ENCODE peak calls at places on chromosome X, in six cellular contexts. U is activated CD4-positive, CD25-positive, alpha-beta regulatory T cell treated with anti-CD3 and anti-CD28 coated beads, Interleukin-2, amount 50 U/mL, for 16 hours; Q is stimulated activated CD4-positive, alpha-beta T cell treated with anti-CD3 and anti-CD28 coated beads, TNF-alpha, amount 100 ng/mL, for 48 hours; M is hypothalamus; S is A549; A is HFFc6. H is an unnamed sample.

GRCh38 chrX:9164086-9164485 is 130.2 kb upstream of the FAM9B start:
- DNase-seq in S (no peak), A (no peak), M (no peak), U (no peak), Q (no peak), H (no peak)

GRCh38 chrX:29531336-29531735 is 684.0 kb upstream of the MAGEB2 start:
- DNase-seq in U (no peak), M (no peak), A (no peak), S (no peak), Q (no peak), H (no peak)

GRCh38 chrX:107561468-107562215 is 66.7 kb upstream of the PRPS1 start:
- DNase-seq in M (no peak), S (no peak), Q (no peak), U (no peak), A (no peak), H (no peak)

GRCh38 chrX:107704181-107704580 is 71.4 kb downstream of the TSC22D3 start:
- DNase-seq in U (no peak), A (no peak), S (no peak), Q (no peak), M (no peak), H (no peak)

GRCh38 chrX:141468940-141469339 is 115.6 kb downstream of the SPANXA1 start:
- DNase-seq in Q (no peak), M (no peak), S (no peak), A (peak), U (no peak), H (no peak)

GRCh38 chrX:30874851-30875250 is 14.2 kb downstream of the TAB3 start:
- DNase-seq in U (no peak), S (no peak), A (no peak), Q (no peak), M (no peak), H (no peak)

GRCh38 chrX:129925305-129926092 is 19.5 kb downstream of the UTP14A start:
- DNase-seq in S (peak), A (peak), U (peak), Q (peak), M (peak), H (peak)

GRCh38 chrX:87403551-87403950 is 114.1 kb upstream of the KLHL4 start:
- DNase-seq in M (no peak), Q (no peak), S (no peak), U (no peak), A (no peak), H (no peak)

GRCh38 chrX:57771689-57772088 is 91.6 kb upstream of the NLRP2B start:
- DNase-seq in M (no peak), Q (no peak), S (no peak), A (no peak), U (no peak), H (no peak)

GRCh38 chrX:31316340-31316991 is 244.6 kb upstream of the FTHL17 start:
- DNase-seq in M (no peak), U (no peak), S (no peak), Q (no peak), A (no peak), H (no peak)

GRCh38 chrX:153226344-153227190 is 47.5 kb downstream of the MAGEA1 start:
- DNase-seq in U (no peak), Q (no peak), M (no peak), A (peak), S (no peak), H (peak)

GRCh38 chrX:8235026-8235425 is 64.0 kb upstream of the VCX2 start:
- DNase-seq in A (no peak), S (no peak), M (no peak), U (no peak), Q (no peak), H (no peak)

GRCh38 chrX:30483996-30484395 is 93.6 kb downstream of the TASL start:
- DNase-seq in A (no peak), Q (no peak), M (no peak), U (no peak), S (no peak), H (no peak)

GRCh38 chrX:8653956-8654355 is 78.0 kb downstream of the ANOS1 start:
- DNase-seq in Q (no peak), U (no peak), S (no peak), A (no peak), M (no peak), H (no peak)

GRCh38 chrX:120768681-120769080 is 107.0 kb downstream of the CT47B1 start:
- DNase-seq in U (no peak), A (peak), Q (no peak), S (no peak), M (no peak), H (no peak)

GRCh38 chrX:130114141-130114561 is 3.9 kb upstream of the ELF4 start:
- DNase-seq in S (no peak), Q (no peak), A (no peak), U (no peak), M (no peak), H (no peak)

GRCh38 chrX:41468647-41469323 is 21.6 kb downstream of the NYX start:
- DNase-seq in A (no peak), S (no peak), U (no peak), M (no peak), Q (no peak), H (no peak)

GRCh38 chrX:43949669-43950068 is 23.5 kb downstream of the NDP start:
- DNase-seq in A (no peak), U (no peak), S (peak), M (peak), Q (peak), H (peak)